ENCODE peak calls at places on chromosomes 2 and 18, in five cellular contexts. G is T-helper 9 cell, S is T-helper 1 cell, V is T-helper 17 cell, R is hepatocyte. M is an unnamed sample.

GRCh38 chr2:98501896-98502295 is 57.2 kb downstream of the INPP4A start:
- DNase-seq in S (no peak), R (no peak), V (no peak), G (no peak), M (no peak)

GRCh38 chr2:180890781-180891180 is 89.6 kb upstream of the UBE2E3 start:
- DNase-seq in S (no peak), R (no peak), G (no peak), V (no peak), M (no peak)

GRCh38 chr2:33475381-33476099 is 909 bp upstream of the RASGRP3 start:
- DNase-seq in S (peak; percentile 38), R (peak; percentile 92), G (peak; percentile 64), V (peak; percentile 58), M (peak; percentile 43)

GRCh38 chr2:221501210-221501882 is 70.8 kb downstream of the EPHA4 start:
- DNase-seq in V (no peak), G (no peak), S (no peak), R (no peak), M (no peak)

GRCh38 chr2:109335586-109336266 is 206.7 kb downstream of the SH3RF3 start:
- DNase-seq in G (no peak), R (no peak), V (no peak), S (no peak), M (no peak)

GRCh38 chr2:63124209-63124608 is 73.6 kb downstream of the OTX1 start:
- DNase-seq in S (no peak), R (no peak), V (no peak), G (no peak), M (no peak)

GRCh38 chr2:20182241-20182931 is 42.5 kb downstream of the SDC1 start:
- DNase-seq in S (no peak), G (no peak), R (no peak), V (no peak), M (no peak)

GRCh38 chr2:233213975-233214374 is 37.5 kb upstream of the ATG16L1 start:
- DNase-seq in R (no peak), S (no peak), G (no peak), V (no peak), M (no peak)

GRCh38 chr18:79935925-79936324 is 15.5 kb downstream of the SLC66A2 start:
- DNase-seq in S (no peak), R (no peak), G (no peak), V (no peak), M (no peak)

GRCh38 chr2:69781321-69782248 is 39.7 kb downstream of the ANXA4 start:
- DNase-seq in V (no peak), R (peak; percentile 51), S (no peak), G (no peak), M (peak; percentile 76)

M was measured in DMS153.